ENCODE peak calls at places on chromosomes 2 and 18, in seven cellular contexts. T is K562, P is fibroblast of pulmonary artery, I is fibroblast of mammary gland, K is Panc1, E is HepG2, O is pancreas. Y is an unnamed sample.

GRCh38 chr2:87996570-87996969 is 19.8 kb downstream of the RNU2-63P start:
- DNase-seq in T (no peak), P (no peak), I (no peak), K (no peak), E (no peak), O (no peak), Y (peak; percentile 15)

GRCh38 chr2:61426267-61426897 is 44.5 kb downstream of the USP34 start:
- DNase-seq in T (peak; percentile 56), P (peak; percentile 39), I (peak; percentile 47), K (peak; percentile 47), E (peak; percentile 66), O (peak; percentile 57), Y (peak; percentile 69)

GRCh38 chr2:240800241-240800640 is 19.8 kb downstream of the KIF1A start:
- DNase-seq in T (no peak), P (peak; percentile 67), I (no peak), K (no peak), E (no peak), O (no peak), Y (no peak)

GRCh38 chr2:157471078-157471477 is 27.2 kb upstream of the CYTIP start:
- DNase-seq in T (no peak), P (no peak), I (no peak), K (no peak), E (no peak), O (no peak), Y (no peak)

GRCh38 chr2:58419983-58420382 is 178.9 kb upstream of the FANCL start:
- DNase-seq in T (no peak), P (no peak), I (no peak), K (no peak), E (no peak), O (no peak), Y (no peak)

GRCh38 chr18:49562481-49563129 is 748 bp downstream of the LIPG start:
- DNase-seq in T (no peak), P (no peak), I (peak; percentile 16), K (no peak), E (no peak), O (no peak), Y (peak; percentile 47)

GRCh38 chr18:48850891-48851302 is 99.9 kb downstream of the SMAD7 start:
- DNase-seq in T (no peak), P (peak; percentile 84), I (no peak), K (no peak), E (no peak), O (no peak), Y (no peak)

GRCh38 chr18:77074431-77074830 is 58.2 kb downstream of the MBP start:
- DNase-seq in T (no peak), P (no peak), I (no peak), K (no peak), E (no peak), O (no peak), Y (no peak)

GRCh38 chr2:25371253-25372241 is 29.8 kb upstream of the DNMT3A start:
- DNase-seq in T (no peak), P (no peak), I (no peak), K (no peak), E (no peak), O (peak; percentile 10), Y (no peak)

GRCh38 chr18:33404244-33404873 is 36.2 kb downstream of the CCDC178 start:
- DNase-seq in T (no peak), P (peak; percentile 3), I (no peak), K (no peak), E (no peak), O (no peak), Y (no peak)

GRCh38 chr18:2846638-2847340 is at the start of gene EMILIN2:
- DNase-seq in T (peak; percentile 72), P (peak; percentile 38), I (peak; percentile 37), K (no peak), E (no peak), O (no peak), Y (no peak)

GRCh38 chr2:112848833-112849232 is 12.3 kb upstream of the IL1B start:
- DNase-seq in T (no peak), P (no peak), I (no peak), K (no peak), E (no peak), O (peak; percentile 13), Y (no peak)

GRCh38 chr2:57947398-57947797 is 99.2 kb upstream of the VRK2 start:
- DNase-seq in T (no peak), P (no peak), I (peak; percentile 19), K (no peak), E (no peak), O (no peak), Y (no peak)

GRCh38 chr2:9249036-9249800 is 42.6 kb downstream of the ASAP2 start:
- DNase-seq in T (no peak), P (peak; percentile 59), I (peak; percentile 64), K (no peak), E (no peak), O (no peak), Y (peak; percentile 76)

GRCh38 chr2:162244559-162245031 is 1.4 kb upstream of the FAP start:
- DNase-seq in T (no peak), P (peak; percentile 93), I (peak; percentile 96), K (no peak), E (no peak), O (no peak), Y (peak; percentile 93)

GRCh38 chr2:106097370-106098000 is 96.6 kb downstream of the UXS1 start:
- DNase-seq in T (no peak), P (no peak), I (no peak), K (no peak), E (no peak), O (no peak), Y (no peak)

GRCh38 chr18:56563568-56563967 is 74.8 kb downstream of the TXNL1 start:
- DNase-seq in T (peak; percentile 41), P (no peak), I (no peak), K (no peak), E (peak; percentile 51), O (no peak), Y (peak; percentile 1)

GRCh38 chr2:28394331-28394877 is 1.7 kb downstream of the FOSL2 start:
- DNase-seq in T (no peak), P (peak; percentile 65), I (peak; percentile 47), K (no peak), E (no peak), O (peak; percentile 55), Y (no peak)

GRCh38 chr18:33839452-33840225 is 261.6 kb downstream of the ASXL3 start:
- DNase-seq in T (peak; percentile 31), P (peak; percentile 67), I (peak; percentile 69), K (no peak), E (peak; percentile 55), O (no peak), Y (peak; percentile 75)

GRCh38 chr2:238882083-238882755 is 34.3 kb downstream of the TWIST2 start:
- DNase-seq in T (no peak), P (no peak), I (no peak), K (no peak), E (no peak), O (no peak), Y (no peak)

GRCh38 chr18:58727776-58728500 is 56.7 kb downstream of the MALT1 start:
- DNase-seq in T (no peak), P (peak; percentile 12), I (peak; percentile 47), K (no peak), E (no peak), O (no peak), Y (peak; percentile 21)

GRCh38 chr18:58730618-58731017 is 59.4 kb downstream of the MALT1 start:
- DNase-seq in T (no peak), P (no peak), I (no peak), K (no peak), E (no peak), O (no peak), Y (no peak)

GRCh38 chr18:58728719-58729118 is 57.5 kb downstream of the MALT1 start:
- DNase-seq in T (no peak), P (no peak), I (no peak), K (no peak), E (no peak), O (no peak), Y (no peak)

GRCh38 chr18:58732471-58732870 is 61.2 kb downstream of the MALT1 start:
- DNase-seq in T (no peak), P (no peak), I (no peak), K (no peak), E (no peak), O (no peak), Y (no peak)

GRCh38 chr18:58733866-58734265 is 62.6 kb downstream of the MALT1 start:
- DNase-seq in T (no peak), P (no peak), I (no peak), K (no peak), E (no peak), O (no peak), Y (no peak)
- TF ChIP-seq CTCF in T (no peak), P (no peak), I (no peak), K (no peak), E (no peak), O (no peak), Y (no peak)

GRCh38 chr2:74142340-74142739 is 5.4 kb downstream of the BOLA3 start:
- DNase-seq in T (peak; percentile 55), P (no peak), I (peak; percentile 14), K (no peak), E (no peak), O (no peak), Y (peak; percentile 12)
- TF ChIP-seq CTCF in T (peak; percentile 81), P (no peak), I (peak; percentile 23), K (peak; percentile 45), E (no peak), O (no peak), Y (no peak)

DNA sequence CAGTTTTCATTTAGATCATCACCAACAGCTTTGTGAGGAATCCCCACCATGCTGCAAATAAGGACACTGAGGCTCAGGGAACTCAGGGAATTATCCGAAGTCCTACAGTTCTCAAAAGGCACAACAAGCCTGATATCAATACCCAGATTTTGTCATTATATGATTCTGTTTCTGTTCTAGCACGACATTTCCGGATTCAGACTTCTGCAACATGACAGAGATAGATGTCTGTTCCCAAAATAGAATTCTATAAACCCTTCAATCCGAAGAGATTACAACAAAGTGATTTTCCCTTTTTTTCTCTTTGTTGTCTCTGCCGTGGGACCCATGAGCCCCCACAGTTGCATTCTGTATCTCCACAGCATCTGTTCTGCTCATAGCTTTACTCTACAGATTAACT is 72.0 kb downstream of the DOCK10 start:
- DNase-seq in T (no peak), P (no peak), I (no peak), K (no peak), E (no peak), O (no peak), Y (no peak)
- TF ChIP-seq CTCF in T (no peak), P (no peak), I (no peak), K (no peak), E (no peak), O (no peak), Y (no peak)

DNA sequence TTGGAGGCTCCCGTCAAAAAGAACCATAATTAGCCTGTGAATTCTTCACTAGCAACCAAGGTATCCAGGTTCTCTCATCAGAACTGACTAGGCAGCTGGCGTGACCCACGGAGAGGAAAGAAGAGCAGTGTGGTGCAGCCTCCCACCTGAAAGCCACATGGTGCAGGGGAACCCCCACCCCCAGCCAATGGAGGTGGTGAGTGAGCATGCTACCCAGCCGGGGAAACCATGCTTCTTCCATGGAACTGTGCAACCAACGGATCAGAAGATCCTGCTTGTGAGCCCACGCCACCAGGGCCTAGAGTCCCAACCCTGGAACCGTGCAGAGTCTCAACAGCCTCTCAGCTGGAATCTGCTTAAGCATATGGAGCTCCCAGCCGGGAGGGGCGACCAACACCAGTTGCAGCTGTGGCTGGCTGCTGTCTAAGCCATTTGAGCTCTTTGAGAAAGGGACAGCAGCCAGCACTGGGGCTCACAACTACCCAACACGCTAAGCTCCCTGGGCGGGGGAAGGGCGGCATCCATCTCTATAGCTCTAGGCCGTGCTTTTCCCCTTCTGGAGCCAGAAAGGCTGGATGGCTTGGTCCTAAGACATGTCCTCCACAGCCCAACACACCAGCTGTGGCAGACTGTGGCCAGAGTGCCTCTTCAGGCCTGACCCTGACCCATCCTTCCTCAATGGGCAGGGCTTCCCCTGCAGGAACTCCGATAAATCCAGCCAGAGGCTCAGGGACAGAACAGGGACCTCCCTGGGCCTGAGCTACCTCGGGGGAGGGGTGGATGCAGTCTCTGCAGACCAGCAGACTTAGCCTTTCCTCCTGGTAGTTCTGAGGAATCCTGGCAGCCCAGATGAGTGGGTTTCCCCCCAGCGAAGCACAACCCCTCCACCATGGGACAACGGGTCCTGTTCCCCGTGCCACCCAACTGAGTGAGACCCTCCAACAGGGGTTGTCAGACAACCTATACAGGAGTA is 151.4 kb upstream of the NXPH2 start:
- DNase-seq in T (no peak), P (no peak), I (no peak), K (no peak), E (no peak), O (no peak), Y (no peak)
- TF ChIP-seq CTCF in T (no peak), P (no peak), I (no peak), K (no peak), E (no peak), O (no peak), Y (no peak)

Y was measured in MCF 10A.